ENCODE peak calls at places on chromosomes 4 and X, in four cellular contexts. One of them, this sample, is unnamed.

GRCh38 chr4:5036239-5036638 is 15.0 kb upstream of the STK32B start:
- DNase-seq in fibroblast of the aortic adventitia: peak
- DNase-seq in uterus: no peak
- DNase-seq in left ventricle myocardium inferior: no peak
- DNase-seq in this sample: no peak

GRCh38 chr4:52987401-52988056 is 125.4 kb downstream of the RASL11B start:
- DNase-seq in fibroblast of the aortic adventitia: no peak
- DNase-seq in uterus: no peak
- DNase-seq in left ventricle myocardium inferior: no peak
- DNase-seq in this sample: no peak

GRCh38 chr4:153916273-153916755 is 127.4 kb upstream of the SFRP2 start:
- DNase-seq in fibroblast of the aortic adventitia: no peak
- DNase-seq in uterus: no peak
- DNase-seq in left ventricle myocardium inferior: no peak
- DNase-seq in this sample: no peak

GRCh38 chr4:109332926-109333464 is 30.5 kb upstream of the COL25A1 start:
- DNase-seq in fibroblast of the aortic adventitia: no peak
- DNase-seq in uterus: no peak
- DNase-seq in left ventricle myocardium inferior: no peak
- DNase-seq in this sample: no peak

GRCh38 chrX:120559799-120560198 is 963 bp downstream of the CUL4B start:
- DNase-seq in fibroblast of the aortic adventitia: no peak
- DNase-seq in uterus: no peak
- DNase-seq in left ventricle myocardium inferior: no peak
- DNase-seq in this sample: no peak

GRCh38 chrX:20620301-20620700 is 353.6 kb upstream of the RPS6KA3 start:
- DNase-seq in fibroblast of the aortic adventitia: peak
- DNase-seq in uterus: no peak
- DNase-seq in left ventricle myocardium inferior: no peak
- DNase-seq in this sample: no peak

GRCh38 chr4:19592391-19592790 is 659.3 kb upstream of the SLIT2 start:
- DNase-seq in fibroblast of the aortic adventitia: peak
- DNase-seq in uterus: no peak
- DNase-seq in left ventricle myocardium inferior: no peak
- DNase-seq in this sample: no peak

GRCh38 chr4:110837896-110838450 is 215.1 kb upstream of the PITX2 start:
- DNase-seq in fibroblast of the aortic adventitia: no peak
- DNase-seq in uterus: no peak
- DNase-seq in left ventricle myocardium inferior: no peak
- DNase-seq in this sample: no peak

GRCh38 chrX:20487227-20487626 is 220.5 kb upstream of the RPS6KA3 start:
- DNase-seq in fibroblast of the aortic adventitia: peak
- DNase-seq in uterus: no peak
- DNase-seq in left ventricle myocardium inferior: no peak
- DNase-seq in this sample: no peak

GRCh38 chrX:53547668-53548067 is 113.5 kb upstream of the HSD17B10 start:
- DNase-seq in fibroblast of the aortic adventitia: no peak
- DNase-seq in uterus: no peak
- DNase-seq in left ventricle myocardium inferior: no peak
- DNase-seq in this sample: no peak

GRCh38 chr4:47907247-47907646 is 7.1 kb downstream of the NFXL1 start:
- DNase-seq in fibroblast of the aortic adventitia: peak
- DNase-seq in uterus: no peak
- DNase-seq in left ventricle myocardium inferior: no peak
- DNase-seq in this sample: no peak

GRCh38 chr4:61319156-61319555 is 119.0 kb downstream of the ADGRL3 start:
- DNase-seq in fibroblast of the aortic adventitia: no peak
- DNase-seq in uterus: no peak
- DNase-seq in left ventricle myocardium inferior: no peak
- DNase-seq in this sample: no peak

GRCh38 chrX:13081385-13082285 is 37.2 kb upstream of the FAM9C start:
- DNase-seq in fibroblast of the aortic adventitia: peak
- DNase-seq in uterus: no peak
- DNase-seq in left ventricle myocardium inferior: no peak
- DNase-seq in this sample: no peak

DNA sequence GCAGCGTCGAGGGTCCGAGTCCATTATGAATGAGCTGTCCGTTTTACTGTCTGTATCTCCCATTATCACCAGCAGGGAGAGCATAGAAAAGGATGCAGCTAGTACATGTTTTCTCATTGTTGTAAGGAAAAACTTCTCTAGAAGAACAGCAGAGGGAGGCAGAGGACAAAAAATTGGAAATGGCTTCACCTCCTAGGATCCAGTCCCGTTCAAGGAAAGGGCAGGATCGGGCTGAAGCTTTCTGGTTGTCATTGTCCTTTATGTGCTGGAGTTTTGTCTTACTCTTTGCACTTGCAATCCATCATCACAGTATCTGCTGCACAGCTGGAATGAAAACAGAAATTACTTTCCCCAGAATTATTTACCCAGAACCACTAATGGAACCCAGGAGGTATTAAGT is 14.7 kb downstream of the NDP start:
- DNase-seq in fibroblast of the aortic adventitia: peak
- DNase-seq in uterus: no peak
- DNase-seq in left ventricle myocardium inferior: no peak
- DNase-seq in this sample: no peak
- TF ChIP-seq CTCF in fibroblast of the aortic adventitia: peak
- TF ChIP-seq CTCF in uterus: peak
- TF ChIP-seq CTCF in left ventricle myocardium inferior: peak
- TF ChIP-seq CTCF in this sample: peak

GRCh38 chr4:152486414-152487389 is 49.2 kb downstream of the FBXW7 start:
- DNase-seq in fibroblast of the aortic adventitia: no peak
- DNase-seq in uterus: no peak
- DNase-seq in left ventricle myocardium inferior: no peak
- DNase-seq in this sample: no peak
- H3K4me3 ChIP-seq in fibroblast of the aortic adventitia: no peak
- H3K4me3 ChIP-seq in uterus: no peak
- H3K4me3 ChIP-seq in left ventricle myocardium inferior: no peak
- H3K4me3 ChIP-seq in this sample: no peak

DNA sequence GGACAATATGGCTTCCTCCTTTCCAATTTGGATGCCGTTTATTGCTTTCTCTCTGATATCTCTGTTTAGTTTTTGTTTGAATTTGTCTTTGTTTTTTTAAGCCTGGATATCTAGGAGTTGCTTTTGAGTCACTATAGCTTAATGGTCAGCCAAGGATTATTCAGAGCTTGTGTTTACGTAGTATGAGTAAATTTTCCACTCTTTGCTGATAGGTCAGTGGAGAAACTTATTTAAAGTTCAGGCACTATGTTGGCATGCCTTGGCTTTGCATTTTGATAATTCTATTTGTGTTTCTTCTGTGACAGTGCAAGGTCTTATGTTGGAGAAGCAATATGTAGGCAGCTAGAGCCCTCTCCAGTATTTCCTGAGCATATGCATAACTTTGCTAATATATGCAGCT is 315.2 kb downstream of the GRID2 start:
- DNase-seq in fibroblast of the aortic adventitia: peak
- DNase-seq in uterus: no peak
- DNase-seq in left ventricle myocardium inferior: no peak
- DNase-seq in this sample: no peak
- TF ChIP-seq CTCF in fibroblast of the aortic adventitia: no peak
- TF ChIP-seq CTCF in uterus: no peak
- TF ChIP-seq CTCF in left ventricle myocardium inferior: no peak
- TF ChIP-seq CTCF in this sample: no peak

GRCh38 chrX:77899081-77899828 is at the start of gene COX7B:
- DNase-seq in fibroblast of the aortic adventitia: peak
- DNase-seq in uterus: peak
- DNase-seq in left ventricle myocardium inferior: no peak
- DNase-seq in this sample: peak

GRCh38 chrX:77900688-77901087 is 1.4 kb downstream of the COX7B start:
- DNase-seq in fibroblast of the aortic adventitia: no peak
- DNase-seq in uterus: no peak
- DNase-seq in left ventricle myocardium inferior: no peak
- DNase-seq in this sample: no peak

GRCh38 chrX:77901506-77901905 is 2.2 kb downstream of the COX7B start:
- DNase-seq in fibroblast of the aortic adventitia: no peak
- DNase-seq in uterus: no peak
- DNase-seq in left ventricle myocardium inferior: no peak
- DNase-seq in this sample: no peak
- H3K4me3 ChIP-seq in fibroblast of the aortic adventitia: no peak
- H3K4me3 ChIP-seq in uterus: no peak
- H3K4me3 ChIP-seq in left ventricle myocardium inferior: peak
- H3K4me3 ChIP-seq in this sample: no peak

GRCh38 chr4:75729836-75730235 is 5.5 kb downstream of the USO1 start:
- DNase-seq in fibroblast of the aortic adventitia: no peak
- DNase-seq in uterus: no peak
- DNase-seq in left ventricle myocardium inferior: no peak
- DNase-seq in this sample: no peak
- TF ChIP-seq CTCF in fibroblast of the aortic adventitia: no peak
- TF ChIP-seq CTCF in uterus: no peak
- TF ChIP-seq CTCF in left ventricle myocardium inferior: no peak
- TF ChIP-seq CTCF in this sample: no peak

GRCh38 chrX:24536551-24536950 is 71.5 kb downstream of the PDK3 start:
- DNase-seq in fibroblast of the aortic adventitia: no peak
- DNase-seq in uterus: no peak
- DNase-seq in left ventricle myocardium inferior: no peak
- DNase-seq in this sample: no peak
- H3K4me3 ChIP-seq in fibroblast of the aortic adventitia: no peak
- H3K4me3 ChIP-seq in uterus: no peak
- H3K4me3 ChIP-seq in left ventricle myocardium inferior: no peak
- H3K4me3 ChIP-seq in this sample: no peak

GRCh38 chr4:173169178-173169427 is 492 bp downstream of the GALNT7 start:
- DNase-seq in fibroblast of the aortic adventitia: no peak
- DNase-seq in uterus: no peak
- DNase-seq in left ventricle myocardium inferior: no peak
- DNase-seq in this sample: no peak

GRCh38 chr4:173169428-173170209 is 1.0 kb downstream of the GALNT7 start:
- DNase-seq in fibroblast of the aortic adventitia: peak
- DNase-seq in uterus: peak
- DNase-seq in left ventricle myocardium inferior: peak
- DNase-seq in this sample: peak

GRCh38 chr4:173171987-173172386 is 3.4 kb downstream of the GALNT7 start:
- DNase-seq in fibroblast of the aortic adventitia: no peak
- DNase-seq in uterus: no peak
- DNase-seq in left ventricle myocardium inferior: no peak
- DNase-seq in this sample: no peak

GRCh38 chr4:173170210-173170778 is 1.7 kb downstream of the GALNT7 start:
- DNase-seq in fibroblast of the aortic adventitia: peak
- DNase-seq in uterus: no peak
- DNase-seq in left ventricle myocardium inferior: no peak
- DNase-seq in this sample: no peak

GRCh38 chr4:173171098-173171497 is 2.5 kb downstream of the GALNT7 start:
- DNase-seq in fibroblast of the aortic adventitia: peak
- DNase-seq in uterus: no peak
- DNase-seq in left ventricle myocardium inferior: no peak
- DNase-seq in this sample: no peak
- TF ChIP-seq CTCF in fibroblast of the aortic adventitia: peak
- TF ChIP-seq CTCF in uterus: no peak
- TF ChIP-seq CTCF in left ventricle myocardium inferior: peak
- TF ChIP-seq CTCF in this sample: no peak

GRCh38 chrX:16143968-16144367 is 20.6 kb downstream of the GRPR start:
- DNase-seq in fibroblast of the aortic adventitia: peak
- DNase-seq in uterus: no peak
- DNase-seq in left ventricle myocardium inferior: no peak
- DNase-seq in this sample: no peak

GRCh38 chrX:16144420-16144819 is 21.1 kb downstream of the GRPR start:
- DNase-seq in fibroblast of the aortic adventitia: peak
- DNase-seq in uterus: no peak
- DNase-seq in left ventricle myocardium inferior: no peak
- DNase-seq in this sample: no peak

GRCh38 chrX:16145656-16146055 is 21.6 kb upstream of the MAGEB17 start:
- DNase-seq in fibroblast of the aortic adventitia: no peak
- DNase-seq in uterus: no peak
- DNase-seq in left ventricle myocardium inferior: no peak
- DNase-seq in this sample: no peak

DNA sequence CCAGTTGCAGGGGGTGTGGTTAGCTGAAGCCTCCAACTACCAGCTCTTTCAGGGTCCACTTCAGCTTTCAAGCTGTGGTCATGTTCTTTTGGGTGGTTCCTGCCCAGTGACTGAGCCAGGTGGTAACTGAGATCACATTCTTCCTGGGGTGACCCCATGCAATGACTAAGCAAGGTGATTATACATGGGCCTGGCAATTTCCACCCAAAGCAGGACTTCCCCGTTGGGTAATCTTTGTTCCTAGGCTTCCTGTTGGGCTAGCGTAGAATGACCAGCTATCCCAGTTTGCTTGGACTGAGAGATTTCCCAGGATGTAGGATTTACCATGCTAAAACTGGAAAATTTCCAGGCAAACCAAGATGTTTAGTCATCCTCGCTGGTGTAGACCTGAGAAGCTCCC is 18.4 kb upstream of the MAGEB17 start:
- DNase-seq in fibroblast of the aortic adventitia: no peak
- DNase-seq in uterus: no peak
- DNase-seq in left ventricle myocardium inferior: no peak
- DNase-seq in this sample: no peak
- H3K4me3 ChIP-seq in fibroblast of the aortic adventitia: no peak
- H3K4me3 ChIP-seq in uterus: no peak
- H3K4me3 ChIP-seq in left ventricle myocardium inferior: no peak
- H3K4me3 ChIP-seq in this sample: no peak

This sample was measured in lung.